ENCODE peak calls at places on chromosomes 13 and 19, in ten cellular contexts. One of them, this sample, is unnamed.

GRCh38 chr19:28615546-28615916 is 597.4 kb downstream of the UQCRFS1 start:
- DNase-seq in GM23248: no peak
- DNase-seq in ELR: no peak
- DNase-seq in lower leg skin: no peak
- DNase-seq in iPS-NIHi11: no peak
- DNase-seq in left ventricle myocardium inferior: no peak
- DNase-seq in nephron progenitor cell: no peak
- DNase-seq in immature natural killer cell: no peak
- DNase-seq in activated CD8-positive, alpha-beta memory T cell treated with anti-CD3 and anti-CD28 coated beads for 48 hours: no peak
- DNase-seq in lung microvascular endothelial cell: no peak
- DNase-seq in this sample: no peak

GRCh38 chr13:43785681-43786471 is 896 bp downstream of the ENOX1 start:
- DNase-seq in ELR: peak; percentile 58
- DNase-seq in GM23248: peak; percentile 76
- DNase-seq in lung microvascular endothelial cell: peak; percentile 87
- DNase-seq in left ventricle myocardium inferior: peak; percentile 87
- DNase-seq in lower leg skin: peak; percentile 93
- DNase-seq in iPS-NIHi11: peak; percentile 81
- DNase-seq in nephron progenitor cell: peak; percentile 72
- DNase-seq in activated CD8-positive, alpha-beta memory T cell treated with anti-CD3 and anti-CD28 coated beads for 48 hours: no peak
- DNase-seq in immature natural killer cell: no peak
- DNase-seq in this sample: no peak

GRCh38 chr19:33562636-33563035 is 41.0 kb upstream of the PEPD start:
- DNase-seq in activated CD8-positive, alpha-beta memory T cell treated with anti-CD3 and anti-CD28 coated beads for 48 hours: no peak
- DNase-seq in iPS-NIHi11: no peak
- DNase-seq in nephron progenitor cell: no peak
- DNase-seq in left ventricle myocardium inferior: no peak
- DNase-seq in immature natural killer cell: no peak
- DNase-seq in lung microvascular endothelial cell: no peak
- DNase-seq in ELR: no peak
- DNase-seq in lower leg skin: no peak
- DNase-seq in GM23248: no peak
- DNase-seq in this sample: no peak

GRCh38 chr13:31204592-31204991 is 4.8 kb downstream of the B3GLCT start:
- DNase-seq in GM23248: peak; percentile 83
- DNase-seq in ELR: peak; percentile 83
- DNase-seq in activated CD8-positive, alpha-beta memory T cell treated with anti-CD3 and anti-CD28 coated beads for 48 hours: no peak
- DNase-seq in left ventricle myocardium inferior: no peak
- DNase-seq in lower leg skin: no peak
- DNase-seq in immature natural killer cell: no peak
- DNase-seq in nephron progenitor cell: no peak
- DNase-seq in lung microvascular endothelial cell: peak; percentile 74
- DNase-seq in iPS-NIHi11: no peak
- DNase-seq in this sample: no peak

GRCh38 chr13:21078501-21078900 is 17.1 kb upstream of the LATS2 start:
- DNase-seq in iPS-NIHi11: no peak
- DNase-seq in nephron progenitor cell: no peak
- DNase-seq in GM23248: peak; percentile 23
- DNase-seq in lung microvascular endothelial cell: no peak
- DNase-seq in activated CD8-positive, alpha-beta memory T cell treated with anti-CD3 and anti-CD28 coated beads for 48 hours: no peak
- DNase-seq in lower leg skin: no peak
- DNase-seq in ELR: no peak
- DNase-seq in left ventricle myocardium inferior: no peak
- DNase-seq in immature natural killer cell: no peak
- DNase-seq in this sample: no peak

GRCh38 chr13:98389319-98389718 is 187.6 kb downstream of the STK24 start:
- DNase-seq in nephron progenitor cell: no peak
- DNase-seq in lower leg skin: no peak
- DNase-seq in GM23248: peak; percentile 71
- DNase-seq in left ventricle myocardium inferior: no peak
- DNase-seq in iPS-NIHi11: no peak
- DNase-seq in ELR: no peak
- DNase-seq in lung microvascular endothelial cell: no peak
- DNase-seq in immature natural killer cell: no peak
- DNase-seq in activated CD8-positive, alpha-beta memory T cell treated with anti-CD3 and anti-CD28 coated beads for 48 hours: no peak
- DNase-seq in this sample: no peak

GRCh38 chr19:3683405-3683865 is 16.8 kb downstream of the PIP5K1C start:
- DNase-seq in ELR: peak; percentile 86
- DNase-seq in iPS-NIHi11: peak; percentile 89
- DNase-seq in activated CD8-positive, alpha-beta memory T cell treated with anti-CD3 and anti-CD28 coated beads for 48 hours: no peak
- DNase-seq in nephron progenitor cell: peak; percentile 46
- DNase-seq in GM23248: no peak
- DNase-seq in left ventricle myocardium inferior: peak; percentile 55
- DNase-seq in lung microvascular endothelial cell: peak; percentile 100
- DNase-seq in lower leg skin: no peak
- DNase-seq in immature natural killer cell: no peak
- DNase-seq in this sample: no peak

GRCh38 chr19:55455576-55456235 is 5.7 kb downstream of the ISOC2 start:
- DNase-seq in lung microvascular endothelial cell: no peak
- DNase-seq in lower leg skin: no peak
- DNase-seq in left ventricle myocardium inferior: no peak
- DNase-seq in activated CD8-positive, alpha-beta memory T cell treated with anti-CD3 and anti-CD28 coated beads for 48 hours: no peak
- DNase-seq in nephron progenitor cell: no peak
- DNase-seq in iPS-NIHi11: no peak
- DNase-seq in immature natural killer cell: no peak
- DNase-seq in GM23248: no peak
- DNase-seq in ELR: no peak
- DNase-seq in this sample: no peak

GRCh38 chr13:24261566-24261965 is 47.8 kb upstream of the C1QTNF9 start:
- DNase-seq in left ventricle myocardium inferior: no peak
- DNase-seq in nephron progenitor cell: no peak
- DNase-seq in lower leg skin: peak; percentile 15
- DNase-seq in activated CD8-positive, alpha-beta memory T cell treated with anti-CD3 and anti-CD28 coated beads for 48 hours: no peak
- DNase-seq in GM23248: no peak
- DNase-seq in iPS-NIHi11: no peak
- DNase-seq in immature natural killer cell: peak; percentile 43
- DNase-seq in lung microvascular endothelial cell: no peak
- DNase-seq in ELR: no peak
- DNase-seq in this sample: no peak

GRCh38 chr13:103188688-103189326 is 122.6 kb upstream of the SLC10A2 start:
- DNase-seq in left ventricle myocardium inferior: no peak
- DNase-seq in lung microvascular endothelial cell: no peak
- DNase-seq in nephron progenitor cell: no peak
- DNase-seq in GM23248: peak; percentile 14
- DNase-seq in lower leg skin: no peak
- DNase-seq in ELR: peak; percentile 16
- DNase-seq in activated CD8-positive, alpha-beta memory T cell treated with anti-CD3 and anti-CD28 coated beads for 48 hours: no peak
- DNase-seq in immature natural killer cell: no peak
- DNase-seq in iPS-NIHi11: no peak
- DNase-seq in this sample: no peak

GRCh38 chr19:44812142-44812718 is 3.3 kb downstream of the BCAM start:
- DNase-seq in ELR: no peak
- DNase-seq in immature natural killer cell: no peak
- DNase-seq in left ventricle myocardium inferior: no peak
- DNase-seq in GM23248: no peak
- DNase-seq in activated CD8-positive, alpha-beta memory T cell treated with anti-CD3 and anti-CD28 coated beads for 48 hours: no peak
- DNase-seq in lung microvascular endothelial cell: no peak
- DNase-seq in nephron progenitor cell: no peak
- DNase-seq in lower leg skin: no peak
- DNase-seq in iPS-NIHi11: no peak
- DNase-seq in this sample: no peak

GRCh38 chr19:13718733-13719132 is 45.6 kb upstream of the MRI1 start:
- DNase-seq in lower leg skin: no peak
- DNase-seq in nephron progenitor cell: no peak
- DNase-seq in iPS-NIHi11: peak; percentile 55
- DNase-seq in ELR: peak; percentile 79
- DNase-seq in activated CD8-positive, alpha-beta memory T cell treated with anti-CD3 and anti-CD28 coated beads for 48 hours: no peak
- DNase-seq in immature natural killer cell: no peak
- DNase-seq in GM23248: peak; percentile 87
- DNase-seq in left ventricle myocardium inferior: peak; percentile 34
- DNase-seq in lung microvascular endothelial cell: no peak
- DNase-seq in this sample: no peak

GRCh38 chr13:95902736-95903135 is 150.5 kb downstream of the UGGT2 start:
- DNase-seq in ELR: no peak
- DNase-seq in lung microvascular endothelial cell: no peak
- DNase-seq in GM23248: no peak
- DNase-seq in left ventricle myocardium inferior: no peak
- DNase-seq in activated CD8-positive, alpha-beta memory T cell treated with anti-CD3 and anti-CD28 coated beads for 48 hours: no peak
- DNase-seq in iPS-NIHi11: no peak
- DNase-seq in immature natural killer cell: no peak
- DNase-seq in lower leg skin: no peak
- DNase-seq in nephron progenitor cell: no peak
- DNase-seq in this sample: no peak

GRCh38 chr19:4368128-4368820 is 24.9 kb downstream of the MPND start:
- DNase-seq in left ventricle myocardium inferior: no peak
- DNase-seq in activated CD8-positive, alpha-beta memory T cell treated with anti-CD3 and anti-CD28 coated beads for 48 hours: no peak
- DNase-seq in GM23248: no peak
- DNase-seq in iPS-NIHi11: no peak
- DNase-seq in immature natural killer cell: no peak
- DNase-seq in lower leg skin: peak; percentile 88
- DNase-seq in ELR: no peak
- DNase-seq in nephron progenitor cell: no peak
- DNase-seq in lung microvascular endothelial cell: peak; percentile 69
- DNase-seq in this sample: no peak

GRCh38 chr19:1650627-1651009 is 1.8 kb downstream of the TCF3 start:
- DNase-seq in immature natural killer cell: peak; percentile 8
- DNase-seq in iPS-NIHi11: peak; percentile 81
- DNase-seq in activated CD8-positive, alpha-beta memory T cell treated with anti-CD3 and anti-CD28 coated beads for 48 hours: no peak
- DNase-seq in ELR: peak; percentile 23
- DNase-seq in GM23248: peak; percentile 34
- DNase-seq in lower leg skin: no peak
- DNase-seq in nephron progenitor cell: no peak
- DNase-seq in lung microvascular endothelial cell: peak; percentile 15
- DNase-seq in left ventricle myocardium inferior: no peak
- DNase-seq in this sample: no peak

GRCh38 chr19:6564393-6564792 is 26.6 kb downstream of the CD70 start:
- DNase-seq in activated CD8-positive, alpha-beta memory T cell treated with anti-CD3 and anti-CD28 coated beads for 48 hours: no peak
- DNase-seq in iPS-NIHi11: peak; percentile 47
- DNase-seq in nephron progenitor cell: no peak
- DNase-seq in lung microvascular endothelial cell: peak; percentile 37
- DNase-seq in immature natural killer cell: no peak
- DNase-seq in lower leg skin: no peak
- DNase-seq in ELR: peak; percentile 40
- DNase-seq in GM23248: peak; percentile 46
- DNase-seq in left ventricle myocardium inferior: no peak
- DNase-seq in this sample: no peak

This sample was measured in HS-27A.